ENCODE peak calls at places on chromosomes 5 and 9, in seven cellular contexts. I is NCI-H69; N is NT2/D1; A is D341Med; Q is stimulated activated CD8-positive, alpha-beta memory T cell treated with anti-CD3 and anti-CD28 coated beads, Interleukin-12 subunit alpha, Interleukin-12 subunit beta, amount 100 ng/mL, for 1 hour; R is Peyer's patch; E is HT-29. Y is an unnamed sample.

GRCh38 chr5:83281658-83282057 is 189.9 kb upstream of the VCAN start:
- DNase-seq in E (no peak), N (no peak), A (no peak), Q (no peak), I (no peak), R (no peak), Y (no peak)

GRCh38 chr9:92384373-92384772 is 20.0 kb downstream of the OGN start:
- DNase-seq in Q (no peak), R (no peak), A (no peak), I (no peak), E (no peak), N (no peak), Y (no peak)

GRCh38 chr5:66198837-66199236 is 54.7 kb downstream of the SREK1 start:
- DNase-seq in I (no peak), N (no peak), E (no peak), A (no peak), Q (no peak), R (no peak), Y (no peak)

GRCh38 chr9:129109952-129110739 is 447 bp downstream of the CRAT start:
- DNase-seq in E (peak; percentile 52), I (peak; percentile 42), A (no peak), N (no peak), Q (no peak), R (no peak), Y (no peak)

GRCh38 chr5:113162208-113162607 is 185.6 kb downstream of the DCP2 start:
- DNase-seq in N (no peak), I (no peak), Q (no peak), R (no peak), A (no peak), E (no peak), Y (no peak)

GRCh38 chr9:107847977-107848376 is 358.4 kb upstream of the KLF4 start:
- DNase-seq in R (no peak), A (no peak), E (no peak), I (no peak), Q (no peak), N (no peak), Y (no peak)

GRCh38 chr5:69502375-69503143 is 10.0 kb downstream of the OCLN start:
- DNase-seq in N (no peak), A (no peak), E (no peak), Q (no peak), R (no peak), I (peak; percentile 52), Y (no peak)

GRCh38 chr5:142506046-142506445 is 179.8 kb downstream of the FGF1 start:
- DNase-seq in E (no peak), N (no peak), R (no peak), Q (no peak), I (no peak), A (no peak), Y (no peak)

GRCh38 chr9:126702501-126703329 is 89.0 kb downstream of the LMX1B start:
- DNase-seq in R (no peak), I (no peak), A (peak; percentile 76), E (no peak), Q (no peak), N (no peak), Y (no peak)

GRCh38 chr9:93505518-93506123 is 52.2 kb upstream of the FAM120AOS start:
- DNase-seq in E (no peak), A (no peak), Q (no peak), R (no peak), N (no peak), I (no peak), Y (no peak)

GRCh38 chr9:130549093-130549735 is 30.2 kb upstream of the FUBP3 start:
- DNase-seq in E (peak; percentile 14), Q (no peak), R (no peak), I (peak; percentile 48), A (no peak), N (no peak), Y (no peak)